ENCODE peak calls at places on chromosomes 13 and 19, in six cellular contexts. One of them, this sample, is unnamed.

GRCh38 chr13:22964245-22964966 is 216.4 kb upstream of the SGCG start:
- DNase-seq in HTR-8/SVneo: no peak
- DNase-seq in NCI-H1105 treated with DMSO at 0.1 percent for 48 hours: no peak
- DNase-seq in HL-60: no peak
- DNase-seq in AG10803: no peak
- DNase-seq in ecto neural progenitor cell: no peak
- DNase-seq in this sample: no peak

GRCh38 chr19:19884583-19884982 is 16.2 kb upstream of the ZNF93 start:
- DNase-seq in AG10803: no peak
- DNase-seq in HL-60: no peak
- DNase-seq in ecto neural progenitor cell: no peak
- DNase-seq in HTR-8/SVneo: no peak
- DNase-seq in NCI-H1105 treated with DMSO at 0.1 percent for 48 hours: no peak
- DNase-seq in this sample: no peak

GRCh38 chr13:37914781-37915391 is 45.3 kb upstream of the TRPC4 start:
- DNase-seq in AG10803: no peak
- DNase-seq in NCI-H1105 treated with DMSO at 0.1 percent for 48 hours: no peak
- DNase-seq in HL-60: no peak
- DNase-seq in ecto neural progenitor cell: no peak
- DNase-seq in HTR-8/SVneo: no peak
- DNase-seq in this sample: no peak

GRCh38 chr19:7833225-7834156 is 3.5 kb downstream of the EVI5L start:
- DNase-seq in HL-60: no peak
- DNase-seq in HTR-8/SVneo: no peak
- DNase-seq in NCI-H1105 treated with DMSO at 0.1 percent for 48 hours: no peak
- DNase-seq in AG10803: peak
- DNase-seq in ecto neural progenitor cell: no peak
- DNase-seq in this sample: no peak

GRCh38 chr13:85379433-85379832 is 419.8 kb downstream of the SLITRK6 start:
- DNase-seq in HL-60: no peak
- DNase-seq in NCI-H1105 treated with DMSO at 0.1 percent for 48 hours: no peak
- DNase-seq in ecto neural progenitor cell: no peak
- DNase-seq in HTR-8/SVneo: no peak
- DNase-seq in AG10803: no peak
- DNase-seq in this sample: no peak

GRCh38 chr13:36736119-36736726 is 62.4 kb downstream of the SERTM1 start:
- DNase-seq in ecto neural progenitor cell: peak
- DNase-seq in HTR-8/SVneo: peak
- DNase-seq in AG10803: peak
- DNase-seq in HL-60: peak
- DNase-seq in NCI-H1105 treated with DMSO at 0.1 percent for 48 hours: peak
- DNase-seq in this sample: peak

GRCh38 chr19:18475762-18476331 is 37.9 kb upstream of the ISYNA1 start:
- DNase-seq in HL-60: no peak
- DNase-seq in ecto neural progenitor cell: no peak
- DNase-seq in NCI-H1105 treated with DMSO at 0.1 percent for 48 hours: no peak
- DNase-seq in AG10803: no peak
- DNase-seq in HTR-8/SVneo: no peak
- DNase-seq in this sample: no peak

GRCh38 chr13:37442996-37443395 is 155.6 kb downstream of the POSTN start:
- DNase-seq in NCI-H1105 treated with DMSO at 0.1 percent for 48 hours: no peak
- DNase-seq in ecto neural progenitor cell: no peak
- DNase-seq in HTR-8/SVneo: no peak
- DNase-seq in AG10803: peak
- DNase-seq in HL-60: no peak
- DNase-seq in this sample: no peak

GRCh38 chr19:16530540-16531379 is 11.5 kb downstream of the CHERP start:
- DNase-seq in HL-60: no peak
- DNase-seq in HTR-8/SVneo: no peak
- DNase-seq in AG10803: no peak
- DNase-seq in ecto neural progenitor cell: no peak
- DNase-seq in NCI-H1105 treated with DMSO at 0.1 percent for 48 hours: no peak
- DNase-seq in this sample: no peak

GRCh38 chr19:50320596-50320995 is 8.6 kb downstream of the KCNC3 start:
- DNase-seq in HTR-8/SVneo: no peak
- DNase-seq in ecto neural progenitor cell: no peak
- DNase-seq in HL-60: no peak
- DNase-seq in AG10803: no peak
- DNase-seq in NCI-H1105 treated with DMSO at 0.1 percent for 48 hours: no peak
- DNase-seq in this sample: no peak

GRCh38 chr13:52615817-52616216 is 26.4 kb upstream of the HNRNPA1L2 start:
- DNase-seq in HTR-8/SVneo: no peak
- DNase-seq in ecto neural progenitor cell: no peak
- DNase-seq in AG10803: no peak
- DNase-seq in NCI-H1105 treated with DMSO at 0.1 percent for 48 hours: no peak
- DNase-seq in HL-60: no peak
- DNase-seq in this sample: peak

GRCh38 chr19:15112385-15112784 is 5.2 kb downstream of the SYDE1 start:
- DNase-seq in HL-60: no peak
- DNase-seq in NCI-H1105 treated with DMSO at 0.1 percent for 48 hours: no peak
- DNase-seq in HTR-8/SVneo: no peak
- DNase-seq in AG10803: peak
- DNase-seq in ecto neural progenitor cell: no peak
- DNase-seq in this sample: no peak

GRCh38 chr13:70703755-70704154 is 595.5 kb upstream of the KLHL1 start:
- DNase-seq in HTR-8/SVneo: no peak
- DNase-seq in ecto neural progenitor cell: no peak
- DNase-seq in NCI-H1105 treated with DMSO at 0.1 percent for 48 hours: no peak
- DNase-seq in AG10803: no peak
- DNase-seq in HL-60: no peak
- DNase-seq in this sample: no peak

GRCh38 chr13:84446972-84447700 is 564.9 kb upstream of the SLITRK1 start:
- DNase-seq in NCI-H1105 treated with DMSO at 0.1 percent for 48 hours: no peak
- DNase-seq in HTR-8/SVneo: no peak
- DNase-seq in HL-60: no peak
- DNase-seq in ecto neural progenitor cell: no peak
- DNase-seq in AG10803: peak
- DNase-seq in this sample: no peak

GRCh38 chr13:56349866-56350265 is 790.9 kb upstream of the PRR20A start:
- DNase-seq in ecto neural progenitor cell: no peak
- DNase-seq in HTR-8/SVneo: no peak
- DNase-seq in HL-60: no peak
- DNase-seq in NCI-H1105 treated with DMSO at 0.1 percent for 48 hours: no peak
- DNase-seq in AG10803: no peak
- DNase-seq in this sample: no peak

GRCh38 chr19:35716985-35717664 is 678 bp upstream of the KMT2B start:
- DNase-seq in AG10803: peak
- DNase-seq in ecto neural progenitor cell: peak
- DNase-seq in HTR-8/SVneo: peak
- DNase-seq in NCI-H1105 treated with DMSO at 0.1 percent for 48 hours: peak
- DNase-seq in HL-60: peak
- DNase-seq in this sample: no peak

GRCh38 chr13:43206858-43207257 is 183.5 kb downstream of the DNAJC15 start:
- DNase-seq in AG10803: peak
- DNase-seq in HTR-8/SVneo: no peak
- DNase-seq in NCI-H1105 treated with DMSO at 0.1 percent for 48 hours: no peak
- DNase-seq in HL-60: no peak
- DNase-seq in ecto neural progenitor cell: no peak
- DNase-seq in this sample: no peak

GRCh38 chr13:79936368-79937136 is 404.4 kb downstream of the SPRY2 start:
- DNase-seq in HL-60: no peak
- DNase-seq in ecto neural progenitor cell: no peak
- DNase-seq in NCI-H1105 treated with DMSO at 0.1 percent for 48 hours: no peak
- DNase-seq in HTR-8/SVneo: peak
- DNase-seq in AG10803: peak
- DNase-seq in this sample: peak

GRCh38 chr13:47144782-47145181 is 247.9 kb upstream of the HTR2A start:
- DNase-seq in HL-60: no peak
- DNase-seq in NCI-H1105 treated with DMSO at 0.1 percent for 48 hours: no peak
- DNase-seq in ecto neural progenitor cell: no peak
- DNase-seq in HTR-8/SVneo: no peak
- DNase-seq in AG10803: no peak
- DNase-seq in this sample: no peak

GRCh38 chr19:40673377-40673776 is 17.1 kb downstream of the NUMBL start:
- DNase-seq in AG10803: no peak
- DNase-seq in ecto neural progenitor cell: peak
- DNase-seq in HL-60: no peak
- DNase-seq in HTR-8/SVneo: no peak
- DNase-seq in NCI-H1105 treated with DMSO at 0.1 percent for 48 hours: no peak
- DNase-seq in this sample: no peak

GRCh38 chr13:24500977-24501376 is 11.6 kb downstream of the PARP4 start:
- DNase-seq in ecto neural progenitor cell: no peak
- DNase-seq in AG10803: peak
- DNase-seq in HL-60: no peak
- DNase-seq in NCI-H1105 treated with DMSO at 0.1 percent for 48 hours: no peak
- DNase-seq in HTR-8/SVneo: no peak
- DNase-seq in this sample: no peak

GRCh38 chr19:48672994-48673393 is at the start of gene NTN5:
- DNase-seq in HTR-8/SVneo: no peak
- DNase-seq in ecto neural progenitor cell: no peak
- DNase-seq in NCI-H1105 treated with DMSO at 0.1 percent for 48 hours: no peak
- DNase-seq in AG10803: no peak
- DNase-seq in HL-60: no peak
- DNase-seq in this sample: no peak

GRCh38 chr19:10061717-10062310 is 24.3 kb upstream of the SHFL start:
- DNase-seq in NCI-H1105 treated with DMSO at 0.1 percent for 48 hours: no peak
- DNase-seq in HTR-8/SVneo: no peak
- DNase-seq in AG10803: no peak
- DNase-seq in HL-60: no peak
- DNase-seq in ecto neural progenitor cell: peak
- DNase-seq in this sample: no peak

This sample was measured in GM12865.